ENCODE peak calls at places on chromosomes 2 and 18, in six cellular contexts. F is PC-9, S is breast epithelium, Z is HCT116, C is hepatocyte, A is vagina. H is an unnamed sample.

GRCh38 chr2:238143239-238143951 is 4.9 kb downstream of the KLHL30 start:
- DNase-seq in F (peak; percentile 77), S (no peak), Z (peak; percentile 54), C (no peak), A (no peak), H (peak; percentile 75)

GRCh38 chr18:61732854-61733253 is 160.0 kb downstream of the RNF152 start:
- DNase-seq in F (no peak), S (no peak), Z (no peak), C (no peak), A (no peak), H (no peak)

GRCh38 chr2:140128909-140129308 is 1348.7 kb upstream of the NXPH2 start:
- DNase-seq in F (no peak), S (no peak), Z (no peak), C (no peak), A (no peak), H (no peak)

GRCh38 chr2:215635788-215636139 is 199.9 kb upstream of the FN1 start:
- DNase-seq in F (peak; percentile 60), S (no peak), Z (no peak), C (no peak), A (no peak), H (no peak)

GRCh38 chr18:26840965-26841364 is 24.5 kb downstream of the AQP4 start:
- DNase-seq in F (no peak), S (no peak), Z (no peak), C (no peak), A (no peak), H (no peak)

GRCh38 chr2:235611337-235611736 is 117.5 kb downstream of the AGAP1 start:
- DNase-seq in F (no peak), S (no peak), Z (no peak), C (no peak), A (no peak), H (no peak)

GRCh38 chr2:8324164-8324848 is 357.6 kb upstream of the ID2 start:
- DNase-seq in F (no peak), S (no peak), Z (no peak), C (peak; percentile 57), A (no peak), H (no peak)

GRCh38 chr18:57953883-57954282 is 90.1 kb upstream of the NEDD4L start:
- DNase-seq in F (no peak), S (no peak), Z (no peak), C (no peak), A (no peak), H (no peak)

GRCh38 chr2:229980440-229981184 is 58.3 kb downstream of the FBXO36 start:
- DNase-seq in F (no peak), S (no peak), Z (no peak), C (peak; percentile 53), A (no peak), H (no peak)

GRCh38 chr2:11387100-11387390 is 42.6 kb upstream of the ROCK2 start:
- DNase-seq in F (no peak), S (no peak), Z (no peak), C (peak; percentile 50), A (no peak), H (no peak)

GRCh38 chr2:231260442-231260841 is 62.0 kb downstream of the ARMC9 start:
- DNase-seq in F (no peak), S (no peak), Z (no peak), C (no peak), A (no peak), H (no peak)

GRCh38 chr2:240646061-240646899 is 21.0 kb downstream of the GPR35 start:
- DNase-seq in F (no peak), S (no peak), Z (no peak), C (no peak), A (no peak), H (no peak)

GRCh38 chr2:166984797-166985196 is 96.5 kb downstream of the XIRP2 start:
- DNase-seq in F (no peak), S (no peak), Z (no peak), C (no peak), A (no peak), H (no peak)

GRCh38 chr18:10101293-10101701 is 187.5 kb downstream of the VAPA start:
- DNase-seq in F (no peak), S (no peak), Z (no peak), C (no peak), A (no peak), H (no peak)

GRCh38 chr18:39596891-39597290 is 2031.3 kb upstream of the CELF4 start:
- DNase-seq in F (no peak), S (no peak), Z (no peak), C (peak; percentile 31), A (no peak), H (no peak)

GRCh38 chr2:58562281-58562680 is 321.2 kb upstream of the FANCL start:
- DNase-seq in F (peak; percentile 55), S (no peak), Z (no peak), C (no peak), A (no peak), H (peak; percentile 16)

GRCh38 chr18:25669741-25670140 is 317.8 kb upstream of the ZNF521 start:
- DNase-seq in F (no peak), S (no peak), Z (no peak), C (no peak), A (no peak), H (no peak)

GRCh38 chr2:64018715-64019082 is 529 bp downstream of the VPS54 start:
- DNase-seq in F (no peak), S (no peak), Z (no peak), C (peak; percentile 63), A (no peak), H (no peak)

GRCh38 chr18:80145191-80145799 is 36.2 kb downstream of the ADNP2 start:
- DNase-seq in F (no peak), S (no peak), Z (no peak), C (no peak), A (no peak), H (no peak)

GRCh38 chr2:145460151-145460550 is 940.2 kb upstream of the ZEB2 start:
- DNase-seq in F (no peak), S (no peak), Z (no peak), C (no peak), A (no peak), H (no peak)

GRCh38 chr2:8133331-8133730 is 548.5 kb upstream of the ID2 start:
- DNase-seq in F (no peak), S (no peak), Z (no peak), C (no peak), A (no peak), H (no peak)

GRCh38 chr2:238295144-238296112 is 7.0 kb upstream of the PER2 start:
- DNase-seq in F (no peak), S (no peak), Z (no peak), C (no peak), A (no peak), H (no peak)

GRCh38 chr2:188976545-188977268 is 2.5 kb downstream of the COL3A1 start:
- DNase-seq in F (no peak), S (no peak), Z (peak; percentile 16), C (peak; percentile 39), A (no peak), H (no peak)

GRCh38 chr2:188973650-188974049 is 523 bp upstream of the COL3A1 start:
- DNase-seq in F (no peak), S (no peak), Z (no peak), C (no peak), A (no peak), H (no peak)

GRCh38 chr2:188978291-188979081 is 4.3 kb downstream of the COL3A1 start:
- DNase-seq in F (no peak), S (no peak), Z (peak; percentile 31), C (peak; percentile 70), A (no peak), H (peak; percentile 59)

GRCh38 chr2:188974184-188974583 is at the start of gene COL3A1:
- DNase-seq in F (no peak), S (no peak), Z (no peak), C (peak; percentile 78), A (no peak), H (no peak)

GRCh38 chr2:188975497-188976102 is 1.4 kb downstream of the COL3A1 start:
- DNase-seq in F (no peak), S (no peak), Z (no peak), C (peak; percentile 82), A (no peak), H (no peak)
- H3K4me3 ChIP-seq in F (no peak overlapping the region), S (peak overlapping the region; percentile 60), Z (no peak overlapping the region), C (peak overlapping the region; percentile 57), A (peak overlapping the region; percentile 37), H (peak overlapping the region; percentile 5)

GRCh38 chr18:24108621-24109020 is 30.2 kb upstream of the CABYR start:
- DNase-seq in F (peak; percentile 35), S (no peak), Z (no peak), C (no peak), A (no peak), H (no peak)

GRCh38 chr18:24103622-24104021 is 35.2 kb upstream of the CABYR start:
- DNase-seq in F (no peak), S (no peak), Z (no peak), C (no peak), A (no peak), H (no peak)

GRCh38 chr18:24104486-24104885 is 34.4 kb upstream of the CABYR start:
- DNase-seq in F (no peak), S (no peak), Z (no peak), C (no peak), A (no peak), H (no peak)
- H3K36me3 ChIP-seq in F (no peaks in the 10 kb centered on the region), S (no peaks in the 10 kb centered on the region), Z (no peaks in the 10 kb centered on the region), C (no peaks in the 10 kb centered on the region), A (no peaks in the 10 kb centered on the region), H (no peaks in the 10 kb centered on the region)

GRCh38 chr2:112463256-112463655 is 18.7 kb upstream of the TTL start:
- DNase-seq in F (no peak), S (no peak), Z (no peak), C (no peak), A (no peak), H (no peak)
- H3K4me3 ChIP-seq in F (no peak overlapping the region), S (no peak overlapping the region), Z (no peak overlapping the region), C (no peak overlapping the region), A (no peak overlapping the region), H (no peak overlapping the region)

DNA sequence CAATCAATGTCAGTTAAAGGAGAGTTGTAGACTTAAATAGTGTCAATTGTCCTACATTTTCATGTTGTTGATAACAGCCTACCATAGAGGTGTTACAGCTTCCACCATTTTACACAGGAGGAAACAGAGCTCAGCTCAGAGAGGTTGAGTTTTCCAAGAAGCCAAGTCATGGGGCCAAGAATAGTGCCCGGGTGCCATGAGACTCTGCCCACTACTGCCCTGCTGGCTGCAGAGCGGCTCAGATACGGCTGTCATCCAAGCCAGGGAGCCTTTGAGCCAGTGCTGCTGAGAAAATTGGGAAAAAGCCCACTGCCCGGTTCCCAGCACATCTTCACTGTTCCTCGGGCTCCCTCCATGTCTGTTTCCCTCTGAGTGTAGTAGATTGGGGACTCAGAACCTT is 22.0 kb downstream of the RAB12 start:
- DNase-seq in F (no peak), S (no peak), Z (no peak), C (no peak), A (no peak), H (no peak)
- H3K36me3 ChIP-seq in F (peaks cover 29% of the 10 kb centered on the region), S (no peaks in the 10 kb centered on the region), Z (peaks cover 43% of the 10 kb centered on the region), C (peaks cover 5% of the 10 kb centered on the region), A (peaks cover 52% of the 10 kb centered on the region), H (peaks cover 2% of the 10 kb centered on the region)

DNA sequence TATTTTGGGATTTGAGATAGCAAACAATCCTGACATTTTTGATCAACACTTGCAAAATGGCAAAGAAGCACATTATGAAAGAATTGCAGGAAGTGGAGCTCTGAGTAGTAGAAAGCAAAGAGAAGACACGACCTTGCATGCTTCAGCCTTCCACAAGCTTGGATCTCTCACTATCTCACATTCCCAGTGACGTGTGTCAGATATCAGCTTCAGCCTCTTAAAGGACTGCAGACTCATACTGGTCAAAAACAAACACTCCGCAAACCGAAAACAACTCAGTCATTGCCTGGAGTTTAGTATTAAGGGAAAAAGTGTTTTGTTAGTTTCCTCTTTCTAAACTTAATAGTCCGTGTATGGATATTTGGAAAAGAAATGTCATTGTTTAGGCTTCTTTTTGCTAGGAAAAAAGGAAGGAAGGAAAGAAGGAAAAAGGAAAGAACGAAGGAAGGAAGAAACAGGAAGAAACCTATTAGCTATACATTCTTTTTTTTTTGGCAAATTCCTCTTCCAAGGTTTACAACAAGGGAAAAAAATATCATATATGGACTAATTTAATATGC is 32.6 kb upstream of the SLC40A1 start:
- DNase-seq in F (peak; percentile 69), S (no peak), Z (no peak), C (peak; percentile 75), A (no peak), H (peak; percentile 29)
- H3K4me3 ChIP-seq in F (peak overlapping the region; percentile 8), S (peak overlapping the region; percentile 25), Z (no peak overlapping the region), C (no peak overlapping the region), A (peak overlapping the region; percentile 9), H (no peak overlapping the region)